ENCODE peak calls at places on chromosome 5, in seven cellular contexts. Z is GM12865, O is heart right ventricle, Y is brain microvascular endothelial cell, L is Panc1, U is dorsolateral prefrontal cortex, P is HFF-Myc. E is an unnamed sample.

GRCh38 chr5:64654184-64654938 is 35.9 kb upstream of the SHISAL2B start:
- DNase-seq in Z (no peak), O (no peak), Y (no peak), L (no peak), U (no peak), P (no peak), E (no peak)

GRCh38 chr5:158943057-158943456 is 156.7 kb downstream of the EBF1 start:
- DNase-seq in Z (peak), O (peak), Y (peak), L (peak), U (no peak), P (peak), E (peak)

GRCh38 chr5:34062419-34062818 is 19.4 kb upstream of the C1QTNF3 start:
- DNase-seq in Z (no peak), O (no peak), Y (no peak), L (no peak), U (no peak), P (no peak), E (no peak)

GRCh38 chr5:38267372-38267771 is 9.0 kb downstream of the EGFLAM start:
- DNase-seq in Z (no peak), O (no peak), Y (no peak), L (no peak), U (no peak), P (no peak), E (no peak)

GRCh38 chr5:174371600-174372094 is 326.1 kb downstream of the NSG2 start:
- DNase-seq in Z (no peak), O (no peak), Y (peak), L (no peak), U (no peak), P (peak), E (no peak)

GRCh38 chr5:173123416-173123815 is 20.9 kb upstream of the BNIP1 start:
- DNase-seq in Z (no peak), O (no peak), Y (peak), L (no peak), U (no peak), P (no peak), E (peak)

GRCh38 chr5:163567811-163568210 is 62.4 kb downstream of the MAT2B start:
- DNase-seq in Z (no peak), O (no peak), Y (no peak), L (no peak), U (no peak), P (no peak), E (no peak)

GRCh38 chr5:23235246-23235645 is 272.2 kb upstream of the PRDM9 start:
- DNase-seq in Z (no peak), O (no peak), Y (no peak), L (no peak), U (no peak), P (no peak), E (no peak)

GRCh38 chr5:24363789-24364534 is 280.8 kb downstream of the CDH10 start:
- DNase-seq in Z (no peak), O (no peak), Y (no peak), L (no peak), U (no peak), P (no peak), E (no peak)

GRCh38 chr5:39148983-39149534 is 70.3 kb downstream of the FYB1 start:
- DNase-seq in Z (peak), O (no peak), Y (no peak), L (no peak), U (no peak), P (no peak), E (no peak)

GRCh38 chr5:31393126-31393525 is 138.8 kb downstream of the DROSHA start:
- DNase-seq in Z (no peak), O (no peak), Y (no peak), L (no peak), U (no peak), P (no peak), E (no peak)

GRCh38 chr5:173669483-173669882 is 53.0 kb upstream of the BOD1 start:
- DNase-seq in Z (no peak), O (no peak), Y (no peak), L (no peak), U (no peak), P (no peak), E (no peak)

GRCh38 chr5:24385617-24386016 is 259.2 kb downstream of the CDH10 start:
- DNase-seq in Z (no peak), O (no peak), Y (no peak), L (no peak), U (no peak), P (no peak), E (no peak)

GRCh38 chr5:179486596-179487051 is 63.7 kb upstream of the RUFY1 start:
- DNase-seq in Z (no peak), O (no peak), Y (peak), L (no peak), U (peak), P (no peak), E (no peak)

GRCh38 chr5:134176523-134177196 is at the start of gene SKP1:
- DNase-seq in Z (peak), O (peak), Y (peak), L (peak), U (peak), P (peak), E (peak)

GRCh38 chr5:170432669-170433068 is 43.5 kb upstream of the KCNMB1 start:
- DNase-seq in Z (no peak), O (no peak), Y (no peak), L (no peak), U (no peak), P (no peak), E (no peak)

GRCh38 chr5:24714757-24715156 is 70.0 kb upstream of the CDH10 start:
- DNase-seq in Z (no peak), O (no peak), Y (no peak), L (no peak), U (no peak), P (no peak), E (no peak)

GRCh38 chr5:117454716-117455212 is 880.1 kb upstream of the SEMA6A start:
- DNase-seq in Z (peak), O (peak), Y (no peak), L (peak), U (no peak), P (peak), E (no peak)

GRCh38 chr5:143514915-143515314 is 111.4 kb upstream of the NR3C1 start:
- DNase-seq in Z (peak), O (no peak), Y (no peak), L (no peak), U (no peak), P (no peak), E (peak)

GRCh38 chr5:66639036-66639435 is 42.8 kb downstream of the MAST4 start:
- DNase-seq in Z (peak), O (no peak), Y (no peak), L (no peak), U (no peak), P (no peak), E (no peak)

GRCh38 chr5:132414634-132415377 is 45.3 kb downstream of the SLC22A5 start:
- DNase-seq in Z (peak), O (no peak), Y (peak), L (no peak), U (no peak), P (no peak), E (peak)

GRCh38 chr5:112529525-112529924 is 110.4 kb upstream of the EPB41L4A start:
- DNase-seq in Z (peak), O (no peak), Y (no peak), L (peak), U (no peak), P (no peak), E (no peak)

DNA sequence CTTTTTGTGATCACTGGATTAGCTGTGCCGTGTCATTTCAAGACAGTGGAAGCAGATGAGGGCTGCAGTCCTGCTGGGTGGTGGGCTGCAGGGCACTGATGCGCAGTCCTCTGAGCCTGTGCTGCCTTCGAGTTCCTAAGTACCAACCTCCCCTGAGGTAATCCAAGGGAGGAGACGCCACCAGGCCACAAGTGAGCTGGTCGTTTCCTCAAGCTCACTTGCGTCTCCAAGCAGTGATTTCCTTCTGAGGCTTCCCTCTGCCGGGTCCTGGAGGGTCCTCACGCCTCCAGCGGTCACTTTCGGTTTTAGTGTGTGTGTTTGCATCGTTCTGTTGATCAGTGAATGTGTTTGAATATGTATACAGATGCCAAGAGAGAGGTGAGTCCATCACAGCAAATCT is 115.7 kb downstream of the TRIO start:
- DNase-seq in Z (peak), O (peak), Y (no peak), L (no peak), U (no peak), P (no peak), E (no peak)
- TF ChIP-seq CTCF in Z (no peak), O (no peak), Y (peak), L (peak), U (no peak), P (no peak), E (no peak)

DNA sequence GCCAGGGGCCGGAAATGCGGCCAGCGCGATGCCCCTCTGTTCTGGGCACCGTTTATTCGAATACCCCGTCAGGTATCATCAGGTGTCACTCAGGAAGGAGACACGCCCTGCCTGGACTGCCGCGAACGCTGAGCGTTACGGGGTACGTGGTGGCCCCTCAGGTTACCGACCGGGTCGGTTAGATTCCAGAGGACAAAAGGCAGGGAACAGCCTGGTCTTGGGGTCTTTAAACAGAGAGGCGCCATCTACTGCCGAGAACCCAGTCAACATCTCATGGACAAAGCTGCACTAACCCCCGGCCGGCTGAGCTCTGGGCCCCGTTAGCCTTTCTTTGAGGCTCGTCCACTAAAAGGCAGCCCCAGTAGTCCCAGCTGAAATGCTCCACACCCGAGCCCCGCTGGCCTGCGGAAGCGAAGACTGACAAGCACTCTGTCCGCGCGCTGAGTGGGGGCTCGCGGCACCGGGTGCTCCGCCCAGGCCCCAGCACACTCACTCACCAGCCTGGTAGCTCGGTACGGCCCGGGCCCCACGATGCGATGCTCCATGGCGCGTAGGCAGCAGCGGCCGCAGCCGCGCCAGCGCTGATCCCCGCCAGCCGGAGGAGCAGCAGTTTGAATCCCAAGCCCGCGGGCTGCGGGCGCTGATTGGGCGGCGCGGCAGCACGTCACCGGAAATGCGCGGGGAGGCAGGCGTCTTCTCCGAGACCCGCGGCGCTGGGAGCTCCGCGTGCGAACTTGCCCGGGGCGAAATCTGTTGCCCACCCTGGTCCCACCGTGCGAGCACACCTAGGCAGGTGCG is at the start of gene DEPDC1B:
- DNase-seq in Z (peak), O (peak), Y (peak), L (peak), U (peak), P (peak), E (peak)
- TF ChIP-seq CTCF in Z (peak), O (peak), Y (peak), L (peak), U (peak), P (peak), E (peak)

GRCh38 chr5:146447734-146448380 is 724 bp downstream of the TCERG1 start:
- DNase-seq in Z (peak), O (peak), Y (peak), L (no peak), U (no peak), P (no peak), E (no peak)
- TF ChIP-seq CTCF in Z (no peak), O (no peak), Y (no peak), L (no peak), U (no peak), P (no peak), E (no peak)

GRCh38 chr5:175867587-175868347 is 3.6 kb upstream of the CPLX2 start:
- DNase-seq in Z (peak), O (no peak), Y (no peak), L (no peak), U (peak), P (no peak), E (no peak)
- TF ChIP-seq CTCF in Z (peak), O (no peak), Y (no peak), L (peak), U (peak), P (peak), E (no peak)

GRCh38 chr5:77851229-77852067 is 75.3 kb upstream of the TBCA start:
- DNase-seq in Z (peak), O (peak), Y (no peak), L (no peak), U (peak), P (no peak), E (no peak)
- TF ChIP-seq CTCF in Z (no peak), O (no peak), Y (no peak), L (no peak), U (no peak), P (no peak), E (no peak)

GRCh38 chr5:160231789-160232342 is 2.6 kb downstream of the FABP6 start:
- DNase-seq in Z (peak), O (no peak), Y (no peak), L (no peak), U (no peak), P (no peak), E (no peak)

GRCh38 chr5:160237571-160238093 is 8.3 kb downstream of the FABP6 start:
- DNase-seq in Z (no peak), O (no peak), Y (no peak), L (no peak), U (no peak), P (no peak), E (no peak)

GRCh38 chr5:160233215-160233614 is 3.9 kb downstream of the FABP6 start:
- DNase-seq in Z (peak), O (no peak), Y (no peak), L (no peak), U (no peak), P (no peak), E (no peak)

GRCh38 chr5:160233847-160234246 is 4.5 kb downstream of the FABP6 start:
- DNase-seq in Z (no peak), O (no peak), Y (no peak), L (no peak), U (no peak), P (no peak), E (no peak)

GRCh38 chr5:160235731-160236130 is 6.4 kb downstream of the FABP6 start:
- DNase-seq in Z (no peak), O (no peak), Y (no peak), L (no peak), U (no peak), P (no peak), E (no peak)
- TF ChIP-seq CTCF in Z (no peak), O (no peak), Y (no peak), L (no peak), U (no peak), P (no peak), E (no peak)

E was measured in AG09319.